ENCODE peak calls at places on chromosomes 4 and X, in ten cellular contexts. One of them, this sample, is unnamed.

GRCh38 chrX:51866156-51866555 is 27.3 kb upstream of the MAGED1 start:
- DNase-seq in tibial artery: no peak
- DNase-seq in CD8-positive, alpha-beta T cell: no peak
- DNase-seq in heart left ventricle: no peak
- DNase-seq in glutamatergic neuron: no peak
- DNase-seq in choroid plexus epithelial cell: peak
- DNase-seq in OCI-LY7: no peak
- DNase-seq in GM06990: no peak
- DNase-seq in B cell: no peak
- DNase-seq in mucosa of descending colon: no peak
- DNase-seq in this sample: no peak

GRCh38 chrX:133414399-133415275 is 652 bp downstream of the GPC4 start:
- DNase-seq in choroid plexus epithelial cell: no peak
- DNase-seq in glutamatergic neuron: peak
- DNase-seq in GM06990: peak
- DNase-seq in tibial artery: peak
- DNase-seq in heart left ventricle: peak
- DNase-seq in OCI-LY7: no peak
- DNase-seq in mucosa of descending colon: peak
- DNase-seq in B cell: no peak
- DNase-seq in CD8-positive, alpha-beta T cell: no peak
- DNase-seq in this sample: peak

GRCh38 chr4:121684016-121684415 is 12.8 kb downstream of the ANXA5 start:
- DNase-seq in B cell: no peak
- DNase-seq in OCI-LY7: no peak
- DNase-seq in glutamatergic neuron: no peak
- DNase-seq in GM06990: no peak
- DNase-seq in tibial artery: no peak
- DNase-seq in choroid plexus epithelial cell: no peak
- DNase-seq in heart left ventricle: no peak
- DNase-seq in CD8-positive, alpha-beta T cell: no peak
- DNase-seq in mucosa of descending colon: no peak
- DNase-seq in this sample: no peak

GRCh38 chr4:49032440-49033161 is 46.5 kb downstream of the CWH43 start:
- DNase-seq in heart left ventricle: no peak
- DNase-seq in GM06990: no peak
- DNase-seq in choroid plexus epithelial cell: peak
- DNase-seq in tibial artery: no peak
- DNase-seq in CD8-positive, alpha-beta T cell: no peak
- DNase-seq in OCI-LY7: peak
- DNase-seq in mucosa of descending colon: no peak
- DNase-seq in glutamatergic neuron: no peak
- DNase-seq in B cell: no peak
- DNase-seq in this sample: no peak

GRCh38 chr4:169121920-169122319 is 111.9 kb upstream of the CBR4 start:
- DNase-seq in OCI-LY7: no peak
- DNase-seq in CD8-positive, alpha-beta T cell: no peak
- DNase-seq in glutamatergic neuron: peak
- DNase-seq in GM06990: no peak
- DNase-seq in mucosa of descending colon: no peak
- DNase-seq in heart left ventricle: no peak
- DNase-seq in choroid plexus epithelial cell: no peak
- DNase-seq in B cell: no peak
- DNase-seq in tibial artery: no peak
- DNase-seq in this sample: no peak

GRCh38 chrX:31499120-31499519 is 427.3 kb upstream of the FTHL17 start:
- DNase-seq in tibial artery: no peak
- DNase-seq in heart left ventricle: no peak
- DNase-seq in glutamatergic neuron: no peak
- DNase-seq in mucosa of descending colon: no peak
- DNase-seq in GM06990: no peak
- DNase-seq in B cell: no peak
- DNase-seq in choroid plexus epithelial cell: peak
- DNase-seq in CD8-positive, alpha-beta T cell: no peak
- DNase-seq in OCI-LY7: no peak
- DNase-seq in this sample: no peak

GRCh38 chr4:186592961-186593586 is 37.7 kb upstream of the MTNR1A start:
- DNase-seq in B cell: no peak
- DNase-seq in CD8-positive, alpha-beta T cell: no peak
- DNase-seq in heart left ventricle: no peak
- DNase-seq in GM06990: no peak
- DNase-seq in tibial artery: no peak
- DNase-seq in choroid plexus epithelial cell: no peak
- DNase-seq in OCI-LY7: no peak
- DNase-seq in mucosa of descending colon: no peak
- DNase-seq in glutamatergic neuron: no peak
- DNase-seq in this sample: no peak

GRCh38 chrX:74232859-74233258 is 71.1 kb upstream of the ZCCHC13 start:
- DNase-seq in CD8-positive, alpha-beta T cell: no peak
- DNase-seq in B cell: no peak
- DNase-seq in glutamatergic neuron: no peak
- DNase-seq in OCI-LY7: no peak
- DNase-seq in choroid plexus epithelial cell: peak
- DNase-seq in tibial artery: no peak
- DNase-seq in GM06990: no peak
- DNase-seq in heart left ventricle: no peak
- DNase-seq in mucosa of descending colon: no peak
- DNase-seq in this sample: no peak

GRCh38 chr4:32147446-32148064 is 1427.4 kb downstream of the PCDH7 start:
- DNase-seq in B cell: no peak
- DNase-seq in glutamatergic neuron: no peak
- DNase-seq in mucosa of descending colon: no peak
- DNase-seq in heart left ventricle: no peak
- DNase-seq in choroid plexus epithelial cell: no peak
- DNase-seq in OCI-LY7: no peak
- DNase-seq in tibial artery: no peak
- DNase-seq in CD8-positive, alpha-beta T cell: no peak
- DNase-seq in GM06990: no peak
- DNase-seq in this sample: no peak

GRCh38 chrX:138481649-138482048 is 229.9 kb downstream of the FGF13 start:
- DNase-seq in CD8-positive, alpha-beta T cell: no peak
- DNase-seq in glutamatergic neuron: no peak
- DNase-seq in mucosa of descending colon: no peak
- DNase-seq in choroid plexus epithelial cell: no peak
- DNase-seq in tibial artery: no peak
- DNase-seq in GM06990: no peak
- DNase-seq in B cell: no peak
- DNase-seq in heart left ventricle: no peak
- DNase-seq in OCI-LY7: no peak
- DNase-seq in this sample: no peak

DNA sequence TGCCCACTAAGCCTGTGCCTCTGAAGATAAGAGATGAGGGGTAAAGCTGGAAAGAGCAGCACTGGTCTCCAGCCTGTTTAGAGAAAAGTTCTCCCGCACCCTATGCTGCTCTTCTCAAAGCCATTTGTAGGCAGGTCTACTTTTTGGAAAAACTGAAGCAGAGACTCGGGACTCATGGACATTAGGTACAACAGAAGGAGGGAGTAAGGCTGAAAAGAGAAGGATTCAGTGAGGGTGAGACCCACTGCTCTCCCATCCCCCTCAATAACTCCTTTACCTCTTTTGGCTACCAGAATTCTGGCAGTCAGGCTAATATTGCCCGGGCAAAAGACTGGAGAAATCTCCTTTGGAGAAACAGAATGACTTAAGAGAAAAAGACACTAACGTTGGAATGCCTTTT is 29.7 kb upstream of the KCNE5 start:
- DNase-seq in choroid plexus epithelial cell: no peak
- DNase-seq in tibial artery: no peak
- DNase-seq in heart left ventricle: no peak
- DNase-seq in B cell: no peak
- DNase-seq in OCI-LY7: no peak
- DNase-seq in GM06990: no peak
- DNase-seq in glutamatergic neuron: no peak
- DNase-seq in CD8-positive, alpha-beta T cell: no peak
- DNase-seq in mucosa of descending colon: no peak
- DNase-seq in this sample: no peak
- TF ChIP-seq CTCF in choroid plexus epithelial cell: no peak
- TF ChIP-seq CTCF in tibial artery: no peak
- TF ChIP-seq CTCF in heart left ventricle: no peak
- TF ChIP-seq CTCF in B cell: no peak
- TF ChIP-seq CTCF in OCI-LY7: no peak
- TF ChIP-seq CTCF in GM06990: no peak
- TF ChIP-seq CTCF in glutamatergic neuron: no peak
- TF ChIP-seq CTCF in CD8-positive, alpha-beta T cell: no peak
- TF ChIP-seq CTCF in mucosa of descending colon: no peak
- TF ChIP-seq CTCF in this sample: no peak

DNA sequence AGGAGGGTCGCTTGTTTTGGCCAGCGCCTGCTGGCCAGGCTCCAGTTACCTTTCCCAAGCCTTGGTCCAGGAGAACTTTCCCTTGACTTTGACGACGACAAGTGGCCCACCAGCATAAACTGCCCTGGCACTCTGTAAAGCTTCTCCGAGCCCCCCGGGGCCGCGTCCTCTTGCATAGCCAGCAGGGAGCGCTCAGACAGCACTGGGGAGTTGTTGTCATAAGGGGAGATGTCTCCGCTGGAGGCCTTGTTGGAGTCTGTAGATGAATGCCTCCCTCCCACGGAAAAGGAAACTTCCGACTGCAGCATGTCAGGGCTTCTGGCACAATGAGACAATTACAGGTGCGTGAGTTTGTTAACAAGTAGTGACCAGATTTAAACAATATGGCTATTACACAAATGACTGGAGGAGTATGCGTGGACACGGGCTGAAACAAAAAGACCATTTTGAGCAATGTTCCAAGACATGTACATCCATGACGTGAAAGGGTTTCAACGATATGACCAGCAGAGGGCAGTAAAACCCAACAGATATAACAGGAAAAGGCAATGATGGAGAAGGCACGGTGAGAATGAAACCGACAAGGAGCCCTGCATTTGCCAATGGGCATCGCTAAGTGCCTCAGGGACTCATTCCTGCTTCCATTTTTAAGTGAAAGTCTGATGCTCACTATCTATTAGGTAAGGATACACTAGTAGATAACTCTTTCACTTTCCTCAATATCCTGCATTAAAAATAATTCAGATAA is 33.0 kb downstream of the HCCS start:
- DNase-seq in CD8-positive, alpha-beta T cell: peak
- DNase-seq in GM06990: peak
- DNase-seq in tibial artery: no peak
- DNase-seq in B cell: peak
- DNase-seq in heart left ventricle: peak
- DNase-seq in glutamatergic neuron: peak
- DNase-seq in OCI-LY7: peak
- DNase-seq in mucosa of descending colon: peak
- DNase-seq in choroid plexus epithelial cell: peak
- DNase-seq in this sample: peak
- TF ChIP-seq CTCF in CD8-positive, alpha-beta T cell: peak
- TF ChIP-seq CTCF in GM06990: peak
- TF ChIP-seq CTCF in tibial artery: peak
- TF ChIP-seq CTCF in B cell: peak
- TF ChIP-seq CTCF in heart left ventricle: peak
- TF ChIP-seq CTCF in glutamatergic neuron: peak
- TF ChIP-seq CTCF in OCI-LY7: peak
- TF ChIP-seq CTCF in mucosa of descending colon: no peak
- TF ChIP-seq CTCF in choroid plexus epithelial cell: peak
- TF ChIP-seq CTCF in this sample: peak

GRCh38 chrX:82219129-82219528 is 1017.2 kb downstream of the SH3BGRL start:
- DNase-seq in B cell: no peak
- DNase-seq in GM06990: no peak
- DNase-seq in glutamatergic neuron: no peak
- DNase-seq in mucosa of descending colon: no peak
- DNase-seq in heart left ventricle: no peak
- DNase-seq in CD8-positive, alpha-beta T cell: no peak
- DNase-seq in OCI-LY7: no peak
- DNase-seq in tibial artery: no peak
- DNase-seq in choroid plexus epithelial cell: no peak
- DNase-seq in this sample: no peak

GRCh38 chrX:82218361-82218760 is 1016.5 kb downstream of the SH3BGRL start:
- DNase-seq in mucosa of descending colon: no peak
- DNase-seq in tibial artery: no peak
- DNase-seq in heart left ventricle: no peak
- DNase-seq in choroid plexus epithelial cell: peak
- DNase-seq in B cell: no peak
- DNase-seq in OCI-LY7: peak
- DNase-seq in glutamatergic neuron: no peak
- DNase-seq in CD8-positive, alpha-beta T cell: no peak
- DNase-seq in GM06990: no peak
- DNase-seq in this sample: no peak
- TF ChIP-seq CTCF in mucosa of descending colon: no peak
- TF ChIP-seq CTCF in tibial artery: no peak
- TF ChIP-seq CTCF in heart left ventricle: no peak
- TF ChIP-seq CTCF in choroid plexus epithelial cell: no peak
- TF ChIP-seq CTCF in B cell: no peak
- TF ChIP-seq CTCF in OCI-LY7: peak
- TF ChIP-seq CTCF in glutamatergic neuron: peak
- TF ChIP-seq CTCF in CD8-positive, alpha-beta T cell: no peak
- TF ChIP-seq CTCF in GM06990: peak
- TF ChIP-seq CTCF in this sample: peak

GRCh38 chr4:10013722-10014121 is 7.6 kb downstream of the SLC2A9 start:
- DNase-seq in heart left ventricle: peak
- DNase-seq in choroid plexus epithelial cell: peak
- DNase-seq in OCI-LY7: peak
- DNase-seq in B cell: no peak
- DNase-seq in GM06990: peak
- DNase-seq in glutamatergic neuron: peak
- DNase-seq in mucosa of descending colon: peak
- DNase-seq in CD8-positive, alpha-beta T cell: no peak
- DNase-seq in tibial artery: no peak
- DNase-seq in this sample: no peak
- TF ChIP-seq CTCF in heart left ventricle: peak
- TF ChIP-seq CTCF in choroid plexus epithelial cell: peak
- TF ChIP-seq CTCF in OCI-LY7: peak
- TF ChIP-seq CTCF in B cell: peak
- TF ChIP-seq CTCF in GM06990: peak
- TF ChIP-seq CTCF in glutamatergic neuron: peak
- TF ChIP-seq CTCF in mucosa of descending colon: peak
- TF ChIP-seq CTCF in CD8-positive, alpha-beta T cell: no peak
- TF ChIP-seq CTCF in tibial artery: no peak
- TF ChIP-seq CTCF in this sample: peak

DNA sequence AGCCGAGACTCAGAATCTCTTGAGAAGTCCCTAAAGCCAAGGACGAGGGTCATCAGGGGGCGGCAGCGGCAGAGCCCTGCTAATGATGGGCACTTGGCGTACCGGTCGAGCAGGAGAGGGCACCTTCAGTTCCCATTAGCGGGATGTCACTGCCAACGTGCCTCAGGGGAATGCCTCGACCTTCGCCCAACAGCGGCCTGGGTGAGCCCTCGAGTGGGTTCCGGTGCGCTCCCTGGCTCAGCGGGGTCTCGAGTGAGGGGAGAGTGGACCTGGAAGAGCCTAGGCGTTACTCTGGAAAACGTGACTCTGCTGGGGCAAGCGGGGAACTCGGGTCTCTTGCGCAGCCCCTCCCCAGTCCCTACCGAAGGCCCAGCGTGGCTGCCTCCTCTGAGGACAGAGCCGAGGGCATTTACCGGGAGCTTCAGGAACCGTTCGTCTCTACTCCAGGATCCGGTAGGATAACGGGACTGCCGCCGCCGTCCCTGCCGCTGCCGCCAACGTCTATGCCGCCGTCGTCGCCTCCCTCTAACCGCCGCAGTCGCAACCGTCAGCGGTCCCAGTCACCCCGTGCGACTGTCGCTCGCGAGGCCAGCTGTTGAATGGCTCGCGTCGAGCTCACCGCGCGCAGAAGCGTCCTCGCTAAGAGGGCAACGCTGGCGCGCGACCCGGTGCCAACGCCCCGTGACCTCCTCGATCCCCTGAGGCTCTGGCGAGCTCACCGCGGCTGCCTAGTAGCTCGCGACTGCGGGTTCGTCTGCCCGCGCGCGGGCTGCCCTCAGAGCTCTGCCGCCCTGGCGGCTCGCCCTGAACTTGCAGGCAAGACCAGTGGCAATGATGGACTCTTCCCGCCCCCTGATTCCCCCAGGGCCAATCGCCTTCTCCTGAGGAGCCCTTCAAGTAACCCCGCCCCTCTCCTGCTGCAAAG is 37.1 kb downstream of the PGRMC1 start:
- DNase-seq in mucosa of descending colon: peak
- DNase-seq in tibial artery: no peak
- DNase-seq in glutamatergic neuron: peak
- DNase-seq in heart left ventricle: peak
- DNase-seq in B cell: peak
- DNase-seq in choroid plexus epithelial cell: peak
- DNase-seq in CD8-positive, alpha-beta T cell: peak
- DNase-seq in GM06990: peak
- DNase-seq in OCI-LY7: no peak
- DNase-seq in this sample: no peak
- TF ChIP-seq CTCF in mucosa of descending colon: no peak
- TF ChIP-seq CTCF in tibial artery: no peak
- TF ChIP-seq CTCF in glutamatergic neuron: peak
- TF ChIP-seq CTCF in heart left ventricle: peak
- TF ChIP-seq CTCF in B cell: peak
- TF ChIP-seq CTCF in choroid plexus epithelial cell: peak
- TF ChIP-seq CTCF in CD8-positive, alpha-beta T cell: no peak
- TF ChIP-seq CTCF in GM06990: peak
- TF ChIP-seq CTCF in OCI-LY7: no peak
- TF ChIP-seq CTCF in this sample: no peak